ENCODE peak calls at places on chromosomes 16 and 17, in six cellular contexts. One of them, this sample, is unnamed.

GRCh38 chr16:4064950-4065352 is 51.3 kb downstream of the ADCY9 start:
- DNase-seq in CD4-positive, alpha-beta memory T cell: peak; percentile 65
- DNase-seq in colonic mucosa: no peak
- DNase-seq in PC-9: no peak
- DNase-seq in bronchial epithelial cell: peak; percentile 25
- DNase-seq in tibial nerve: no peak
- DNase-seq in this sample: no peak

GRCh38 chr17:42180922-42181850 is at the start of gene KCNH4:
- DNase-seq in colonic mucosa: peak; percentile 74
- DNase-seq in PC-9: no peak
- DNase-seq in bronchial epithelial cell: peak; percentile 20
- DNase-seq in CD4-positive, alpha-beta memory T cell: peak; percentile 85
- DNase-seq in tibial nerve: peak; percentile 65
- DNase-seq in this sample: peak; percentile 82

GRCh38 chr17:83036666-83037065 is 42.7 kb upstream of the METRNL start:
- DNase-seq in bronchial epithelial cell: no peak
- DNase-seq in colonic mucosa: no peak
- DNase-seq in CD4-positive, alpha-beta memory T cell: no peak
- DNase-seq in PC-9: no peak
- DNase-seq in tibial nerve: no peak
- DNase-seq in this sample: peak; percentile 11

GRCh38 chr17:39455919-39456318 is 4.9 kb upstream of the MED1 start:
- DNase-seq in PC-9: no peak
- DNase-seq in bronchial epithelial cell: no peak
- DNase-seq in colonic mucosa: no peak
- DNase-seq in tibial nerve: no peak
- DNase-seq in CD4-positive, alpha-beta memory T cell: no peak
- DNase-seq in this sample: no peak

GRCh38 chr16:71467810-71468209 is 5.8 kb upstream of the ZNF23 start:
- DNase-seq in bronchial epithelial cell: no peak
- DNase-seq in colonic mucosa: no peak
- DNase-seq in tibial nerve: no peak
- DNase-seq in CD4-positive, alpha-beta memory T cell: peak; percentile 37
- DNase-seq in PC-9: no peak
- DNase-seq in this sample: no peak

GRCh38 chr17:18033442-18034099 is 5.4 kb downstream of the ATPAF2 start:
- DNase-seq in CD4-positive, alpha-beta memory T cell: peak; percentile 77
- DNase-seq in PC-9: peak; percentile 82
- DNase-seq in colonic mucosa: peak; percentile 67
- DNase-seq in bronchial epithelial cell: peak; percentile 78
- DNase-seq in tibial nerve: peak; percentile 73
- DNase-seq in this sample: no peak

GRCh38 chr17:50608700-50609375 is 25.8 kb upstream of the ABCC3 start:
- DNase-seq in CD4-positive, alpha-beta memory T cell: no peak
- DNase-seq in tibial nerve: no peak
- DNase-seq in colonic mucosa: no peak
- DNase-seq in bronchial epithelial cell: no peak
- DNase-seq in PC-9: no peak
- DNase-seq in this sample: no peak

GRCh38 chr17:66431080-66431795 is 128.8 kb downstream of the PRKCA start:
- DNase-seq in bronchial epithelial cell: no peak
- DNase-seq in CD4-positive, alpha-beta memory T cell: no peak
- DNase-seq in colonic mucosa: no peak
- DNase-seq in tibial nerve: no peak
- DNase-seq in PC-9: no peak
- DNase-seq in this sample: no peak

GRCh38 chr17:32445075-32445427 is 741 bp downstream of the PSMD11 start:
- DNase-seq in bronchial epithelial cell: peak; percentile 82
- DNase-seq in tibial nerve: no peak
- DNase-seq in CD4-positive, alpha-beta memory T cell: no peak
- DNase-seq in colonic mucosa: peak; percentile 52
- DNase-seq in PC-9: peak; percentile 61
- DNase-seq in this sample: no peak

GRCh38 chr17:73546770-73547345 is 97.4 kb downstream of the SDK2 start:
- DNase-seq in tibial nerve: peak; percentile 25
- DNase-seq in PC-9: no peak
- DNase-seq in CD4-positive, alpha-beta memory T cell: peak; percentile 5
- DNase-seq in bronchial epithelial cell: peak; percentile 86
- DNase-seq in colonic mucosa: peak; percentile 73
- DNase-seq in this sample: no peak

GRCh38 chr17:71978435-71978834 is 142.4 kb upstream of the SOX9 start:
- DNase-seq in colonic mucosa: no peak
- DNase-seq in bronchial epithelial cell: peak; percentile 90
- DNase-seq in PC-9: no peak
- DNase-seq in CD4-positive, alpha-beta memory T cell: no peak
- DNase-seq in tibial nerve: no peak
- DNase-seq in this sample: no peak

GRCh38 chr16:56944954-56945839 is 13.3 kb downstream of the HERPUD1 start:
- DNase-seq in tibial nerve: no peak
- DNase-seq in colonic mucosa: no peak
- DNase-seq in CD4-positive, alpha-beta memory T cell: no peak
- DNase-seq in bronchial epithelial cell: peak; percentile 84
- DNase-seq in PC-9: peak; percentile 74
- DNase-seq in this sample: no peak

GRCh38 chr17:43713494-43714162 is 45.0 kb downstream of the SOST start:
- DNase-seq in colonic mucosa: peak; percentile 27
- DNase-seq in PC-9: no peak
- DNase-seq in CD4-positive, alpha-beta memory T cell: no peak
- DNase-seq in tibial nerve: no peak
- DNase-seq in bronchial epithelial cell: no peak
- DNase-seq in this sample: no peak

GRCh38 chr16:57395026-57395425 is 9.5 kb upstream of the CCL17 start:
- DNase-seq in CD4-positive, alpha-beta memory T cell: no peak
- DNase-seq in tibial nerve: no peak
- DNase-seq in colonic mucosa: no peak
- DNase-seq in bronchial epithelial cell: no peak
- DNase-seq in PC-9: peak; percentile 28
- DNase-seq in this sample: no peak

GRCh38 chr17:66777689-66778225 is 57.2 kb upstream of the CACNG5 start:
- DNase-seq in colonic mucosa: no peak
- DNase-seq in CD4-positive, alpha-beta memory T cell: no peak
- DNase-seq in PC-9: no peak
- DNase-seq in tibial nerve: no peak
- DNase-seq in bronchial epithelial cell: no peak
- DNase-seq in this sample: no peak

GRCh38 chr17:50359005-50359699 is 13.2 kb downstream of the XYLT2 start:
- DNase-seq in CD4-positive, alpha-beta memory T cell: no peak
- DNase-seq in PC-9: no peak
- DNase-seq in tibial nerve: no peak
- DNase-seq in bronchial epithelial cell: no peak
- DNase-seq in colonic mucosa: no peak
- DNase-seq in this sample: no peak

GRCh38 chr17:16886655-16887322 is 85.1 kb downstream of the TNFRSF13B start:
- DNase-seq in tibial nerve: no peak
- DNase-seq in bronchial epithelial cell: no peak
- DNase-seq in colonic mucosa: no peak
- DNase-seq in PC-9: no peak
- DNase-seq in CD4-positive, alpha-beta memory T cell: no peak
- DNase-seq in this sample: peak; percentile 42

GRCh38 chr16:87318158-87318644 is 1.0 kb upstream of the C16orf95 start:
- DNase-seq in bronchial epithelial cell: no peak
- DNase-seq in colonic mucosa: no peak
- DNase-seq in PC-9: no peak
- DNase-seq in CD4-positive, alpha-beta memory T cell: no peak
- DNase-seq in tibial nerve: no peak
- DNase-seq in this sample: no peak

GRCh38 chr17:29617125-29617480 is 5.6 kb downstream of the CORO6 start:
- DNase-seq in colonic mucosa: peak; percentile 92
- DNase-seq in CD4-positive, alpha-beta memory T cell: peak; percentile 91
- DNase-seq in tibial nerve: peak; percentile 69
- DNase-seq in PC-9: no peak
- DNase-seq in bronchial epithelial cell: peak; percentile 74
- DNase-seq in this sample: peak; percentile 83

GRCh38 chr17:6024576-6024975 is 45.6 kb upstream of the WSCD1 start:
- DNase-seq in bronchial epithelial cell: no peak
- DNase-seq in PC-9: no peak
- DNase-seq in CD4-positive, alpha-beta memory T cell: no peak
- DNase-seq in colonic mucosa: no peak
- DNase-seq in tibial nerve: no peak
- DNase-seq in this sample: no peak

GRCh38 chr17:21304091-21304490 is 19.6 kb downstream of the MAP2K3 start:
- DNase-seq in tibial nerve: no peak
- DNase-seq in CD4-positive, alpha-beta memory T cell: no peak
- DNase-seq in colonic mucosa: no peak
- DNase-seq in PC-9: no peak
- DNase-seq in bronchial epithelial cell: no peak
- DNase-seq in this sample: no peak

GRCh38 chr17:33750943-33751701 is 458.0 kb upstream of the ASIC2 start:
- DNase-seq in colonic mucosa: peak; percentile 61
- DNase-seq in PC-9: no peak
- DNase-seq in bronchial epithelial cell: peak; percentile 52
- DNase-seq in tibial nerve: peak; percentile 85
- DNase-seq in CD4-positive, alpha-beta memory T cell: peak; percentile 55
- DNase-seq in this sample: peak; percentile 75

GRCh38 chr17:65455972-65456343 is 105.5 kb downstream of the AXIN2 start:
- DNase-seq in PC-9: no peak
- DNase-seq in tibial nerve: no peak
- DNase-seq in colonic mucosa: peak; percentile 34
- DNase-seq in bronchial epithelial cell: no peak
- DNase-seq in CD4-positive, alpha-beta memory T cell: peak; percentile 27
- DNase-seq in this sample: no peak

GRCh38 chr17:39235555-39236221 is 9.9 kb upstream of the STAC2 start:
- DNase-seq in colonic mucosa: peak; percentile 45
- DNase-seq in tibial nerve: no peak
- DNase-seq in bronchial epithelial cell: peak; percentile 57
- DNase-seq in PC-9: no peak
- DNase-seq in CD4-positive, alpha-beta memory T cell: peak; percentile 56
- DNase-seq in this sample: no peak

GRCh38 chr16:85210423-85211169 is 98.3 kb upstream of the CIBAR2 start:
- DNase-seq in colonic mucosa: no peak
- DNase-seq in tibial nerve: no peak
- DNase-seq in bronchial epithelial cell: peak; percentile 78
- DNase-seq in PC-9: no peak
- DNase-seq in CD4-positive, alpha-beta memory T cell: no peak
- DNase-seq in this sample: no peak

GRCh38 chr17:77600346-77600745 is 358.2 kb upstream of the TNRC6C start:
- DNase-seq in colonic mucosa: no peak
- DNase-seq in bronchial epithelial cell: no peak
- DNase-seq in CD4-positive, alpha-beta memory T cell: no peak
- DNase-seq in PC-9: no peak
- DNase-seq in tibial nerve: no peak
- DNase-seq in this sample: no peak

GRCh38 chr17:40320771-40321501 is 12.0 kb downstream of the RARA start:
- DNase-seq in tibial nerve: peak; percentile 72
- DNase-seq in bronchial epithelial cell: no peak
- DNase-seq in PC-9: no peak
- DNase-seq in colonic mucosa: peak; percentile 57
- DNase-seq in CD4-positive, alpha-beta memory T cell: peak; percentile 49
- DNase-seq in this sample: peak; percentile 91

GRCh38 chr16:17313085-17313611 is 157.6 kb downstream of the XYLT1 start:
- DNase-seq in CD4-positive, alpha-beta memory T cell: no peak
- DNase-seq in colonic mucosa: peak; percentile 29
- DNase-seq in PC-9: no peak
- DNase-seq in bronchial epithelial cell: no peak
- DNase-seq in tibial nerve: peak; percentile 26
- DNase-seq in this sample: peak; percentile 72

GRCh38 chr17:7312432-7313027 is 2.6 kb downstream of the GPS2 start:
- DNase-seq in bronchial epithelial cell: no peak
- DNase-seq in tibial nerve: no peak
- DNase-seq in PC-9: no peak
- DNase-seq in colonic mucosa: no peak
- DNase-seq in CD4-positive, alpha-beta memory T cell: no peak
- DNase-seq in this sample: no peak
- H3K36me3 ChIP-seq in bronchial epithelial cell: peaks cover 21% of the 10 kb centered on the region
- H3K36me3 ChIP-seq in tibial nerve: peaks cover 7% of the 10 kb centered on the region
- H3K36me3 ChIP-seq in PC-9: peaks cover 44% of the 10 kb centered on the region
- H3K36me3 ChIP-seq in colonic mucosa: peaks cover 30% of the 10 kb centered on the region
- H3K36me3 ChIP-seq in CD4-positive, alpha-beta memory T cell: peaks cover 55% of the 10 kb centered on the region
- H3K36me3 ChIP-seq in this sample: peaks cover 54% of the 10 kb centered on the region

DNA sequence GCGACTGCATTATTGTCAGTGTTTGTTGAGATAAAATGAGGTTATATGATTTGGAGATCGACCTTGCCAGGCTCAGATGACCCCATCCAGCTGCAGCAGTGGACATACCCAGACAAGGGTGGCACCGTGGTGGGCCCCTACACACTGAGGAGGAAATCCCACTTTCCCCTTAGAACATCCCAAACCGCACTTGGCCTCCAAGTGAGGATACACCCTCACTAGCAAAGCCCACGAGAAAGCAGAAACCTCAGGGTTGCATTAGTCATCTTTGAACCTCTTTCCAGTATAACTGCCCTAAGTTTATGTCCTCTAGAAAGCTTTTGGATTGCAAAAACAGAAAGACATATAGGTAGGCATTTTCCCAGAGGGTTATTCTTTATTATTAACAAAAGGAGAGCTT is 101.5 kb downstream of the CLEC16A start:
- DNase-seq in bronchial epithelial cell: no peak
- DNase-seq in colonic mucosa: no peak
- DNase-seq in CD4-positive, alpha-beta memory T cell: no peak
- DNase-seq in PC-9: no peak
- DNase-seq in tibial nerve: no peak
- DNase-seq in this sample: no peak
- H3K36me3 ChIP-seq in bronchial epithelial cell: peaks cover 9% of the 10 kb centered on the region
- H3K36me3 ChIP-seq in colonic mucosa: peaks cover 4% of the 10 kb centered on the region
- H3K36me3 ChIP-seq in CD4-positive, alpha-beta memory T cell: peaks cover 33% of the 10 kb centered on the region
- H3K36me3 ChIP-seq in PC-9: peaks cover 5% of the 10 kb centered on the region
- H3K36me3 ChIP-seq in tibial nerve: no peaks in the 10 kb centered on the region
- H3K36me3 ChIP-seq in this sample: peaks cover 47% of the 10 kb centered on the region

GRCh38 chr16:69351309-69352027 is at the start of gene TMED6:
- DNase-seq in colonic mucosa: peak; percentile 87
- DNase-seq in PC-9: no peak
- DNase-seq in CD4-positive, alpha-beta memory T cell: no peak
- DNase-seq in bronchial epithelial cell: no peak
- DNase-seq in tibial nerve: no peak
- DNase-seq in this sample: no peak
- H3K36me3 ChIP-seq in colonic mucosa: no peaks in the 10 kb centered on the region
- H3K36me3 ChIP-seq in PC-9: peaks cover 5% of the 10 kb centered on the region
- H3K36me3 ChIP-seq in CD4-positive, alpha-beta memory T cell: peaks cover 7% of the 10 kb centered on the region
- H3K36me3 ChIP-seq in bronchial epithelial cell: peaks cover 5% of the 10 kb centered on the region
- H3K36me3 ChIP-seq in tibial nerve: no peaks in the 10 kb centered on the region
- H3K36me3 ChIP-seq in this sample: peaks cover 16% of the 10 kb centered on the region

GRCh38 chr17:75626496-75627038 is 6.7 kb upstream of the SMIM5 start:
- DNase-seq in PC-9: no peak
- DNase-seq in CD4-positive, alpha-beta memory T cell: no peak
- DNase-seq in tibial nerve: no peak
- DNase-seq in bronchial epithelial cell: no peak
- DNase-seq in colonic mucosa: no peak
- DNase-seq in this sample: no peak
- H3K36me3 ChIP-seq in PC-9: no peaks in the 10 kb centered on the region
- H3K36me3 ChIP-seq in CD4-positive, alpha-beta memory T cell: no peaks in the 10 kb centered on the region
- H3K36me3 ChIP-seq in tibial nerve: no peaks in the 10 kb centered on the region
- H3K36me3 ChIP-seq in bronchial epithelial cell: peaks cover 11% of the 10 kb centered on the region
- H3K36me3 ChIP-seq in colonic mucosa: no peaks in the 10 kb centered on the region
- H3K36me3 ChIP-seq in this sample: peaks cover 27% of the 10 kb centered on the region

GRCh38 chr17:47607481-47607880 is 42.2 kb upstream of the KPNB1 start:
- DNase-seq in colonic mucosa: no peak
- DNase-seq in tibial nerve: no peak
- DNase-seq in bronchial epithelial cell: no peak
- DNase-seq in CD4-positive, alpha-beta memory T cell: no peak
- DNase-seq in PC-9: no peak
- DNase-seq in this sample: no peak
- H3K36me3 ChIP-seq in colonic mucosa: peaks cover 3% of the 10 kb centered on the region
- H3K36me3 ChIP-seq in tibial nerve: peaks cover 3% of the 10 kb centered on the region
- H3K36me3 ChIP-seq in bronchial epithelial cell: peaks cover 11% of the 10 kb centered on the region
- H3K36me3 ChIP-seq in CD4-positive, alpha-beta memory T cell: peaks cover 14% of the 10 kb centered on the region
- H3K36me3 ChIP-seq in PC-9: peaks cover 58% of the 10 kb centered on the region
- H3K36me3 ChIP-seq in this sample: peaks cover 58% of the 10 kb centered on the region